ENCODE peak calls at places on chromosome 13, in eight cellular contexts. O, L, Q, V, D, N, E and P are unnamed samples. For H3K27me3, the result is how much of the 10 kb centered on the place peaks cover.

GRCh38 chr13:92573467-92574057 is 653.0 kb upstream of the GPC6 start:
- DNase-seq in N (no peak), V (peak), O (peak), D (no peak), E (no peak), L (no peak), Q (no peak), P (no peak)

GRCh38 chr13:24627090-24627714 is 53.0 kb upstream of the ATP12A start:
- DNase-seq in Q (no peak), V (peak), L (no peak), E (no peak), N (no peak), O (peak), D (no peak), P (no peak)

GRCh38 chr13:52195052-52195837 is 35.8 kb upstream of the NEK3 start:
- DNase-seq in L (peak), V (peak), E (peak), D (peak), O (peak), N (peak), Q (peak), P (peak)

GRCh38 chr13:113989585-113990300 is 15.9 kb upstream of the C13orf46 start:
- DNase-seq in Q (no peak), E (no peak), D (no peak), N (no peak), L (no peak), V (no peak), O (no peak), P (no peak)

GRCh38 chr13:95948646-95949045 is 104.6 kb downstream of the UGGT2 start:
- DNase-seq in N (no peak), O (peak), E (no peak), D (no peak), Q (no peak), L (no peak), V (peak), P (no peak)

GRCh38 chr13:112790735-112791641 is 101.2 kb downstream of the ATP11A start:
- DNase-seq in D (peak), Q (no peak), O (no peak), V (peak), E (no peak), L (no peak), N (no peak), P (no peak)

GRCh38 chr13:31625115-31625514 is 114.2 kb upstream of the RXFP2 start:
- DNase-seq in O (peak), V (peak), L (no peak), Q (no peak), N (no peak), D (no peak), E (no peak), P (no peak)

GRCh38 chr13:113493315-113493951 is 2.9 kb upstream of the DCUN1D2 start:
- DNase-seq in L (no peak), D (no peak), N (no peak), O (peak), V (peak), Q (no peak), E (no peak), P (peak)

GRCh38 chr13:31350560-31350959 is 150.8 kb downstream of the B3GLCT start:
- DNase-seq in D (no peak), V (no peak), Q (no peak), E (no peak), O (no peak), L (no peak), N (no peak), P (no peak)

GRCh38 chr13:23450340-23451046 is 17.0 kb upstream of the SACS start:
- DNase-seq in E (no peak), L (no peak), Q (no peak), V (no peak), N (no peak), D (no peak), O (no peak), P (no peak)

GRCh38 chr13:42056146-42056545 is 7.7 kb downstream of the DGKH start:
- DNase-seq in D (no peak), Q (no peak), E (no peak), N (no peak), L (no peak), V (no peak), O (no peak), P (no peak)

GRCh38 chr13:20360041-20360491 is 127.9 kb upstream of the GJB6 start:
- DNase-seq in O (peak), E (no peak), Q (no peak), N (no peak), V (peak), D (no peak), L (no peak), P (peak)

GRCh38 chr13:104949840-104950805 is 1585.3 kb downstream of the EFNB2 start:
- DNase-seq in N (no peak), E (no peak), O (peak), L (peak), V (peak), Q (no peak), D (no peak), P (no peak)

GRCh38 chr13:27442071-27442647 is 8.2 kb downstream of the MTIF3 start:
- DNase-seq in Q (no peak), V (no peak), N (no peak), L (no peak), E (no peak), O (no peak), D (no peak), P (no peak)

GRCh38 chr13:111664696-111665095 is 344.3 kb downstream of the TEX29 start:
- DNase-seq in D (no peak), N (no peak), O (no peak), L (no peak), Q (no peak), V (no peak), E (no peak), P (no peak)

GRCh38 chr13:113176292-113176691 is 17.8 kb downstream of the PROZ start:
- DNase-seq in Q (no peak), L (no peak), D (no peak), N (no peak), O (no peak), V (no peak), E (no peak), P (no peak)

GRCh38 chr13:112968910-112969691 is at the start of gene MCF2L:
- DNase-seq in V (peak), L (no peak), O (peak), Q (no peak), N (peak), E (peak), D (no peak), P (no peak)

GRCh38 chr13:114099191-114099590 is 33.2 kb downstream of the RASA3 start:
- DNase-seq in N (peak), V (peak), Q (peak), O (peak), E (no peak), L (peak), D (peak), P (peak)

GRCh38 chr13:69601661-69602060 is 506.0 kb upstream of the ATXN8OS start:
- DNase-seq in D (no peak), E (no peak), V (no peak), O (no peak), L (no peak), Q (no peak), N (no peak), P (no peak)

GRCh38 chr13:87954116-87954515 is 282.9 kb downstream of the SLITRK5 start:
- DNase-seq in O (peak), E (no peak), D (no peak), L (no peak), Q (no peak), N (no peak), V (peak), P (no peak)

GRCh38 chr13:41389580-41389979 is 67.8 kb upstream of the RGCC start:
- DNase-seq in D (no peak), O (no peak), Q (no peak), V (no peak), E (no peak), N (no peak), L (no peak), P (no peak)

GRCh38 chr13:50511877-50512332 is 331.6 kb downstream of the DLEU7 start:
- DNase-seq in L (no peak), D (no peak), V (no peak), N (no peak), O (no peak), E (no peak), Q (no peak), P (no peak)

GRCh38 chr13:92265408-92265807 is 867.0 kb downstream of the GPC5 start:
- DNase-seq in V (peak), D (no peak), Q (no peak), E (no peak), O (no peak), L (no peak), N (no peak), P (no peak)

GRCh38 chr13:44757671-44758070 is 181.5 kb upstream of the TSC22D1 start:
- DNase-seq in N (no peak), E (no peak), O (no peak), L (no peak), Q (no peak), D (no peak), V (no peak), P (no peak)

GRCh38 chr13:44758595-44759221 is 182.6 kb upstream of the TSC22D1 start:
- DNase-seq in V (peak), E (no peak), O (peak), Q (no peak), D (no peak), N (no peak), L (no peak), P (peak)

GRCh38 chr13:44760434-44760833 is 184.3 kb upstream of the TSC22D1 start:
- DNase-seq in E (no peak), L (no peak), N (no peak), O (no peak), D (no peak), V (no peak), Q (no peak), P (no peak)

GRCh38 chr13:44759222-44759721 is 183.1 kb upstream of the TSC22D1 start:
- DNase-seq in O (no peak), D (no peak), Q (no peak), V (no peak), E (no peak), L (no peak), N (no peak), P (no peak)

DNA sequence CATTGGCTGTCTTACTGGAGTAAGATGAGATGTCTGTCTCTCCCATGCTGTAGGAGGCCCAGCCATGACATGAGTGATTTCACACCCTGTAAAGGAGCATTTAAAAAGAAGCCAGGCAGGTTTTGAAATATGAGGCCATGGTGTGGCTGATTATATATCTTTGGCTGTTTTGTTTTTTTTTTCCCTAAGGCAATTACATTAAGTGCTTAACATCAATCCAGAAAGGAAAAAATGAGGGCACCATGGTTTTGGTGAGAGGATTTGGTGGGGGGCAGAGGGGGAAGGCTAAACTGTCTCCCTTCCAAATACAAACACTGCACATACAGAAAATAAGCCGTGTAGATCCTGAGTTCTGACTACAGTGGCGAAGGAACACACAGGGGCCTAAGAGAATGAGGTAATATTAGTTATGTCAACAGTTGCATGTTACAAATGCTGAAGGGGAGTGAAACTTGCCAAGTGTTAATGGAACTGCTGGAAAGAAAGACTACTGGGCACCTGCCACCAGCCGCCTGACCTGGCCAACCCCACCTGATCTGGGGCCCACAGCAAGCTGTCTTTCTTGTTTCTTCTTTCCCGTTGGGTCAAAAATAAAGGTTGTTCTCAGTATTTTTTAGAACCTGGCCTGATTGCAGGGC is 183.7 kb upstream of the TSC22D1 start:
- DNase-seq in D (no peak), L (no peak), Q (no peak), V (peak), E (no peak), N (no peak), O (peak), P (no peak)
- H3K27ac ChIP-seq in D (no peak), L (no peak), Q (no peak), V (no peak), E (no peak), N (no peak), O (peak), P (peak)

GRCh38 chr13:97231832-97232201 is 9.7 kb downstream of the MBNL2 start:
- DNase-seq in D (no peak), L (no peak), E (no peak), O (no peak), V (no peak), Q (no peak), N (no peak), P (peak)
- H3K27me3 ChIP-seq in D (under half), L (under half), E (under half), O (under half), V (under half), Q (under half), N (under half), P (under half)

DNA sequence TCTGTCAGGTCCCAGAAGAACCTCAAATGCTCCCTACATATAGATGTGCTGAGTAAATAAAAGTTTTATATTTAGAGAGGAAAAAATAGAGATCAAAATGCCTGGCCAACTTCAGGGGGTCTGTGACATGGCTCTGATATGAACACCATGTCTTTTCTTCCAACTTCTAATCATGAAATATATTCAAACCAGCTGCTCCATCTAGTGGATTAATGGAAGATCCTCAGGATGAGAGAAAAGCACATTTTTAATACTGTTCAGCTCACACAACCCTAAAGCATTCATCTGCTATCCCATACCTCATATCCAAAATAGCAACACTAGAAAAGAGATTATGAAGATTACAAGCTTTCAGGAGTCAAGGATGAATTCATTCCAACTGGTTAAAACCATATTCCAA is 56.0 kb upstream of the DOCK9 start:
- DNase-seq in O (peak), N (no peak), L (no peak), V (peak), E (no peak), Q (no peak), D (no peak), P (no peak)
- H3K27ac ChIP-seq in O (no peak), N (no peak), L (no peak), V (no peak), E (no peak), Q (no peak), D (no peak), P (no peak)

DNA sequence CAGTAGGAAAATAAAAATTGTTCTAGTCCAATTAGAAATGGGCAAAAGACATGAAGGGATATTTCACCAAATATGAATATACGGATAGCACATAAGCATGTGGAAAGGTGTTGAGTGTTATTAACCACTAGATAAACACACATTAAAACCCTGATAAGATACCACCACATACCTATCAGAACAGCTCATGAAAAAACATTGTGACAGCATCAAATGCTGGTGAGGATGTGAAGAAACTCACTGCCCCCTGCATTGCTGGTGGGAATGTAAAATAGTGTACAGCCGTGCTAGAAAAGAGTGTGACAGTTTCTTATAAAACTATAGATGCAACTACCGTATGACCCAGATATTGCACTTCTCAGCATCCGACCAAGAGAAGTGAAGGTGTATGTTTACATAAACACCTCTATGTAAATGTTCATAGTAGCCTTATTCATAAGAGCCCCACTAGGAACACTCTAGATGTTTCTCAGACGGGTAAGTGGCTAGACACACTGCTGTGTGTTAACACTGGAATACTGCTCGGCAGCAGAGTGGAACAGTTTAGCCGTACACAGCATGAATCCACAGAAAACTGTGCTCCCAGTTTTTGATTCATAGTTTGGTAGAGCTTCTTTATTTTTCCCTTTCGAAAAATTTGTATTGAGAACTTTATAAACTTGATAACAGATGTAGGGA is 321.1 kb downstream of the MYO16 start:
- DNase-seq in Q (no peak), O (no peak), E (no peak), D (no peak), V (peak), L (no peak), N (no peak), P (no peak)
- H3K27me3 ChIP-seq in Q (under half), O (under half), E (under half), D (under half), V (under half), L (under half), N (under half), P (under half)

GRCh38 chr13:26280295-26280694 is 26.4 kb downstream of the CDK8 start:
- DNase-seq in D (no peak), O (peak), E (no peak), L (no peak), N (no peak), Q (no peak), V (peak), P (no peak)
- H3K27ac ChIP-seq in D (no peak), O (no peak), E (no peak), L (no peak), N (no peak), Q (no peak), V (no peak), P (no peak)